ENCODE peak calls at places on chromosomes 6 and 20, in four cellular contexts. K is cardiac muscle cell, D is brain microvascular endothelial cell, W is NB4. B is an unnamed sample.

GRCh38 chr6:147759088-147759487 is 250.6 kb downstream of the SAMD5 start:
- DNase-seq in K (no peak), D (no peak), W (no peak), B (no peak)

GRCh38 chr20:48686238-48687096 is 141.3 kb downstream of the PREX1 start:
- DNase-seq in K (no peak), D (no peak), W (no peak), B (no peak)

GRCh38 chr20:41408131-41408789 is 41.6 kb upstream of the EMILIN3 start:
- DNase-seq in K (no peak), D (no peak), W (peak), B (peak)

GRCh38 chr6:116557863-116558262 is 4.3 kb downstream of the CALHM4 start:
- DNase-seq in K (peak), D (peak), W (no peak), B (no peak)

GRCh38 chr6:10166031-10166430 is 248.8 kb downstream of the TFAP2A start:
- DNase-seq in K (no peak), D (no peak), W (peak), B (peak)

GRCh38 chr6:122789862-122790739 is 1.0 kb downstream of the SMPDL3A start:
- DNase-seq in K (peak), D (peak), W (peak), B (peak)

GRCh38 chr6:13523826-13524622 is 36.6 kb upstream of the GFOD1 start:
- DNase-seq in K (peak), D (no peak), W (no peak), B (no peak)

GRCh38 chr20:32539063-32539816 is 45.9 kb downstream of the NOL4L start:
- DNase-seq in K (no peak), D (no peak), W (no peak), B (no peak)

GRCh38 chr6:28267695-28268059 is 734 bp downstream of the ZSCAN26 start:
- DNase-seq in K (no peak), D (no peak), W (no peak), B (no peak)

GRCh38 chr6:70180904-70181599 is 121.8 kb downstream of the COL9A1 start:
- DNase-seq in K (no peak), D (no peak), W (no peak), B (peak)

GRCh38 chr20:46688151-46689081 is 828 bp downstream of the TP53RK start:
- DNase-seq in K (no peak), D (peak), W (peak), B (no peak)

GRCh38 chr20:48025061-48025515 is 239.8 kb upstream of the SULF2 start:
- DNase-seq in K (no peak), D (peak), W (no peak), B (peak)

GRCh38 chr6:160678230-160678629 is 14.2 kb upstream of the LPA start:
- DNase-seq in K (no peak), D (no peak), W (peak), B (no peak)

GRCh38 chr6:3568396-3569082 is 111.7 kb upstream of the SLC22A23 start:
- DNase-seq in K (peak), D (no peak), W (no peak), B (no peak)

GRCh38 chr20:18615020-18615652 is 27.3 kb downstream of the DTD1 start:
- DNase-seq in K (no peak), D (no peak), W (no peak), B (no peak)

GRCh38 chr6:11732036-11732545 is 46.5 kb downstream of the ADTRP start:
- DNase-seq in K (no peak), D (peak), W (peak), B (peak)

GRCh38 chr20:54165803-54166202 is 8.0 kb downstream of the CYP24A1 start:
- DNase-seq in K (no peak), D (no peak), W (no peak), B (no peak)

GRCh38 chr20:11091496-11091895 is 417.7 kb upstream of the JAG1 start:
- DNase-seq in K (no peak), D (no peak), W (no peak), B (no peak)

GRCh38 chr6:131758920-131759319 is 48.1 kb upstream of the CTAGE9 start:
- DNase-seq in K (no peak), D (no peak), W (no peak), B (no peak)

GRCh38 chr6:22113046-22113766 is 183.6 kb downstream of the PRL start:
- DNase-seq in K (no peak), D (peak), W (peak), B (no peak)

GRCh38 chr20:63737940-63738686 is 1.5 kb upstream of the SLC2A4RG start:
- DNase-seq in K (no peak), D (no peak), W (no peak), B (peak)

GRCh38 chr6:5345324-5345723 is 84.0 kb downstream of the FARS2 start:
- DNase-seq in K (no peak), D (no peak), W (no peak), B (peak)

GRCh38 chr20:44748005-44748370 is 2.3 kb downstream of the KCNK15 start:
- DNase-seq in K (no peak), D (no peak), W (no peak), B (no peak)

GRCh38 chr20:64242797-64243475 is 12.6 kb upstream of the PCMTD2 start:
- DNase-seq in K (no peak), D (no peak), W (no peak), B (no peak)

GRCh38 chr6:159074120-159074684 is 29.4 kb upstream of the TAGAP start:
- DNase-seq in K (peak), D (peak), W (peak), B (peak)

GRCh38 chr20:59020938-59021551 is 1.8 kb downstream of the TUBB1 start:
- DNase-seq in K (peak), D (peak), W (no peak), B (no peak)

GRCh38 chr20:32247957-32248497 is 29.4 kb upstream of the KIF3B start:
- DNase-seq in K (no peak), D (no peak), W (peak), B (no peak)

GRCh38 chr20:3446779-3447178 is 24.0 kb upstream of the ATRN start:
- DNase-seq in K (no peak), D (no peak), W (no peak), B (no peak)

GRCh38 chr6:31568537-31568961 is 3.5 kb upstream of the LTA start:
- DNase-seq in K (no peak), D (no peak), W (no peak), B (peak)

GRCh38 chr6:145723646-145724045 is 11.7 kb downstream of the EPM2A start:
- DNase-seq in K (no peak), D (no peak), W (no peak), B (no peak)

GRCh38 chr20:18072532-18072931 is 14.8 kb upstream of the OVOL2 start:
- DNase-seq in K (no peak), D (no peak), W (no peak), B (no peak)

GRCh38 chr20:52610749-52611148 is 361.4 kb upstream of the TSHZ2 start:
- DNase-seq in K (no peak), D (no peak), W (no peak), B (no peak)

GRCh38 chr6:72865467-72865866 is 243.6 kb downstream of the KCNQ5 start:
- DNase-seq in K (no peak), D (peak), W (no peak), B (no peak)

GRCh38 chr6:22333802-22334201 is 37.0 kb upstream of the PRL start:
- DNase-seq in K (no peak), D (peak), W (no peak), B (no peak)

GRCh38 chr20:10578607-10579006 is 95.2 kb downstream of the JAG1 start:
- DNase-seq in K (no peak), D (no peak), W (no peak), B (no peak)

GRCh38 chr6:504446-504980 is 113.0 kb downstream of the IRF4 start:
- DNase-seq in K (no peak), D (no peak), W (no peak), B (no peak)

DNA sequence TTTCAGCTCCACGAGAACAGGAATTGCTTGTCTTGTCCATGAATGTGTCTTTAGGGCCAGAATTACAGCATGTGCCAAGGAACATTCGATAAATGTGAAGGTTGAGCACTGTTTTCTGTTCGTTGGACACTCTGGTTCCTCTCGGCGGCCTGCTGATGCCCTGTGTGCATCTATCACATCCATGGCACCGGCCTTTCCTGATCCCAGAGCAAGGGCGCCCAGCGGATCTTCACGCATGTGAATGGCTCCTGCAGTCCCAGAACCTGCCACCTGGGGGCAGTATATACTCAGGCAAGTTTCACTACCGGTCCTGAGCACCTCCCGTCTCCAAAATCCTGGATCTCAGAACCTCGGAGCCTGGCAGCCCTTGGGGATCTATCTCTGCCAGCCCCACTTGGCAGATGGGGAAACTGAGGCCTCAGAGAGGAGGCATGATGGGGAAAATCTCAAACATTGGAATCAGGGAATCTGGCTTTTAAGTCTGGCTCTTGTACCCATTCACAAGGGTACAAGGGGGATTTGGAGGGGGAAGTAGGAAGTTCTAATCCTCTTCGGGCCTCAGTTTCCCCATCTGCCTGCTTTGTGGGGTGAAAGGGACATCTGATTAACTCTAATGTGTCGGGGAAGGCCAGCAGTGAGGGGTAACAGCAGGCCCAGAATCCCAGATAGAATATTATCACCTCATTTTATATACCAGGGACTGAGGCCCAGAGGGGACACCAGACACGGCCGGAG is 4.3 kb upstream of the CEBPB start:
- DNase-seq in K (peak), D (peak), W (peak), B (peak)
- H3K4me3 ChIP-seq in K (no peak), D (no peak), W (no peak), B (no peak)

GRCh38 chr6:138406443-138406842 is 2.4 kb downstream of the HEBP2 start:
- DNase-seq in K (no peak), D (no peak), W (peak), B (no peak)
- TF ChIP-seq CTCF in K (no peak), D (no peak), W (no peak), B (no peak)

GRCh38 chr6:18262812-18263560 is 1.3 kb downstream of the DEK start:
- DNase-seq in K (no peak), D (no peak), W (peak), B (peak)

GRCh38 chr6:18261877-18262276 is 2.5 kb downstream of the DEK start:
- DNase-seq in K (no peak), D (no peak), W (no peak), B (no peak)

GRCh38 chr6:18259675-18260447 is 4.5 kb downstream of the DEK start:
- DNase-seq in K (no peak), D (no peak), W (no peak), B (no peak)

GRCh38 chr6:18263561-18264337 is 581 bp downstream of the DEK start:
- DNase-seq in K (peak), D (no peak), W (peak), B (peak)

GRCh38 chr6:18260448-18261106 is 3.8 kb downstream of the DEK start:
- DNase-seq in K (no peak), D (peak), W (peak), B (peak)
- H3K4me3 ChIP-seq in K (no peak), D (peak), W (peak), B (peak)

DNA sequence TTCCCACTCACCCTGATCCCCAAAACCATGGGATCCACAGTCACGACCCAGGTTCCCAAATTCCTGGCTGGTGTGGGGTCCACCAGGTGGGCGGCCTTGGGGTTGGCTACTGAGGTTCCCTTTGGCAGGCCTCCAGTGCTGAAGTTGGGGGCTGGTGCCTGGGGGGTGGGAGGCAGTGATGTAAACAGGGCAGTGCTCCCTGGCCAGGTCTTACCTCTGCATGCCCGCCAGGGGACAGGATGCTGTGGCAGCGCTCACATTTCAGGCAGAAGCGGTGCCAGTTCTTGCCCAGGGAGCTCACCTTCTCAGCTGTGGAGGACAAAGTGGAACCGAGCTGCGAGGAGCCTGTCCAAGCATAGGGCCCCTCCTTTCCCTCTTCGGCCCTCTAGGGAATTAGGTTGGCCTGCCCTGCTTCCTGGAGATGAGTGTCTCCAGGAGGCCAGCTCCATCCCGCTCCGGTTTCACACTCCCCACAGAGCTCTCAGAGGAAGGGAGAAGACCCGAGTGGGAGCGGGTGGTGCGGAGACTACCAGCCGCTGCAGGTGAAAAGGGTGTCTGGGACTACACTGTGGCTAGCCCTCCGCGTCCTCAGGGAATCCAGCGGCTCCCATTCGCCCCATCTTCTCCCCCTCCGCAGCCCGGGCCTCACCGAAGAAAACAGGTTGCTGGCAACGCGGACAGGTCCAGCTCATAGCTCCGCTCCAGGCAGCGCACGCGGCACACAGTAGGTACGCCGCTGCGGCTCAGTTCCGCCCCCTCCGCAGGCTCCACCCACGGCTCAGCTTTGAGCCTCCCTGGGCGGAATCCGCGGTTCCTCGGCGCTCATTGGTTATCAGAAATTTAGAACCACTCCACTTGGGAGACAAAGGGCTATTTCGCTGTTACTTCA is at the start of gene CRIP3:
- DNase-seq in K (peak), D (peak), W (peak), B (peak)
- TF ChIP-seq CTCF in K (peak), D (peak), W (no peak), B (peak)

GRCh38 chr6:138451043-138451442 is 47.0 kb downstream of the HEBP2 start:
- DNase-seq in K (no peak), D (no peak), W (no peak), B (no peak)

GRCh38 chr6:138454976-138455706 is 44.2 kb downstream of the NHSL1 start:
- DNase-seq in K (no peak), D (no peak), W (no peak), B (peak)

GRCh38 chr6:138461647-138462046 is 37.6 kb downstream of the NHSL1 start:
- DNase-seq in K (no peak), D (no peak), W (no peak), B (no peak)

GRCh38 chr6:138455746-138456392 is 43.4 kb downstream of the NHSL1 start:
- DNase-seq in K (no peak), D (peak), W (no peak), B (peak)

GRCh38 chr6:138456393-138456775 is 42.9 kb downstream of the NHSL1 start:
- DNase-seq in K (no peak), D (no peak), W (no peak), B (no peak)
- H3K4me3 ChIP-seq in K (no peak), D (no peak), W (no peak), B (no peak)

B was measured in GM12865.